ENCODE peak calls at places on chromosomes 4 and X, in four cellular contexts. I is K562, G is breast epithelium, R is vagina. X is an unnamed sample.

GRCh38 chrX:34942496-34942895 is at the start of gene FAM47B:
- DNase-seq in I (no peak), G (no peak), R (no peak), X (no peak)

GRCh38 chrX:42096262-42096939 is 173.0 kb upstream of the CASK start:
- DNase-seq in I (no peak), G (no peak), R (no peak), X (no peak)

GRCh38 chr4:110270492-110271197 is 72.2 kb upstream of the ELOVL6 start:
- DNase-seq in I (no peak), G (no peak), R (no peak), X (no peak)

GRCh38 chr4:79334783-79335182 is 8.9 kb upstream of the NAA11 start:
- DNase-seq in I (no peak), G (no peak), R (no peak), X (no peak)

GRCh38 chr4:19486400-19486799 is 765.3 kb upstream of the SLIT2 start:
- DNase-seq in I (no peak), G (no peak), R (no peak), X (no peak)

GRCh38 chrX:11558972-11559371 is 106.7 kb downstream of the ARHGAP6 start:
- DNase-seq in I (peak; percentile 68), G (no peak), R (no peak), X (no peak)

GRCh38 chr4:39521253-39521908 is 5.9 kb downstream of the UGDH start:
- DNase-seq in I (no peak), G (no peak), R (no peak), X (no peak)

GRCh38 chr4:94419956-94420355 is 31.8 kb upstream of the PDLIM5 start:
- DNase-seq in I (no peak), G (no peak), R (no peak), X (no peak)

GRCh38 chr4:10687526-10687925 is 3.0 kb upstream of the CLNK start:
- DNase-seq in I (no peak), G (no peak), R (no peak), X (no peak)

GRCh38 chr4:17024430-17024829 is 126.0 kb upstream of the LDB2 start:
- DNase-seq in I (no peak), G (no peak), R (no peak), X (no peak)

GRCh38 chrX:332916-333610 is 14.5 kb upstream of the GTPBP6 start:
- DNase-seq in I (no peak), G (no peak), R (no peak), X (peak; percentile 53)

GRCh38 chr4:146585761-146586333 is 52.8 kb upstream of the POU4F2 start:
- DNase-seq in I (no peak), G (no peak), R (no peak), X (no peak)

GRCh38 chr4:81256059-81256635 is 41.1 kb upstream of the PRKG2 start:
- DNase-seq in I (no peak), G (no peak), R (no peak), X (no peak)

GRCh38 chr4:54654753-54655152 is 3.0 kb upstream of the KIT start:
- DNase-seq in I (peak; percentile 23), G (no peak), R (no peak), X (no peak)

GRCh38 chr4:123479944-123480343 is 83.3 kb downstream of the SPRY1 start:
- DNase-seq in I (no peak), G (no peak), R (no peak), X (no peak)

GRCh38 chr4:41590591-41590990 is 52.6 kb downstream of the LIMCH1 start:
- DNase-seq in I (no peak), G (no peak), R (no peak), X (no peak)

GRCh38 chr4:7416745-7417432 is 17.8 kb downstream of the PSAPL1 start:
- DNase-seq in I (no peak), G (peak; percentile 34), R (no peak), X (peak; percentile 12)

DNA sequence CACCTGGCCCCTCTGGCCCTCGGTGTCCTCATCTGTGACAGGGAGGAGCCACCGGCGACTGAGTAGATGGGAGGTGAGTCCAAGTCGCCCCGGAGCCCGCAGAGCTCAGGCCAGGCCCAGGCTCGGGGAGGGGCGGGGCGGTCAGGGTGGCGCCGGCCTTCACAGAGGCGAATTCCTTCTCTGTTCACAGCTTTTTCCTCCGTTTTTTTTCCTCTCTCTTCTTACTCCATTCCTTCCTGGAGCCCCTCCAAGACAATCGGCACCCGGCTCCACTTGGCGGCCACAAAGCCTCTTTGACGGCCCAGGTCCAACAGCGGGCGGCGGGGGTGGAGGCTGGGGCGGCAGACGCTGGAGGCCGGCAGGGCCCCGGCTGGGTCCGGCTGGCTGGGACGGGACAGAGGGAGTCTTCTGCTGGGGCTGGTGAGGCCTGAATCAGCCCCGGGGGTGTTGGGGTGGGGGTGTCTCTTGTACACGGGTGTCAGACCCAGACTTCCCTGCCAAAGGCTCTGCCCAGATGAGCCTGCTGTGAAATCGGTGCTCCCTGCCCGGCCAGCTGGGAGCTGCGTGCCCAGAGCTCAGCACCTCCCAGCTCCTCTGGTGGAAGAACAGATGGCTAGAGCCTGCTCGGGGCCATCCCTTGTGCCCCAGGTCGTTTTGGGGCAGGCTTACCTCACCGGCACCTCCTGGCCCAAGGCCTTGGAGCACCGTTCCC is 22.6 kb downstream of the FGFRL1 start:
- DNase-seq in I (no peak), G (no peak), R (no peak), X (no peak)
- TF ChIP-seq POLR2AphosphoS5 in I (no peak), G (no peak), R (no peak), X (no peak)

GRCh38 chr4:184728858-184729257 is 5.0 kb downstream of the CENPU start:
- DNase-seq in I (no peak), G (no peak), R (no peak), X (no peak)

GRCh38 chr4:184732126-184732525 is 1.8 kb downstream of the CENPU start:
- DNase-seq in I (no peak), G (no peak), R (no peak), X (no peak)

GRCh38 chr4:184731056-184731455 is 2.8 kb downstream of the CENPU start:
- DNase-seq in I (no peak), G (no peak), R (no peak), X (no peak)

GRCh38 chr4:184733654-184734524 is at the start of gene CENPU:
- DNase-seq in I (peak; percentile 100), G (peak; percentile 94), R (peak; percentile 97), X (peak; percentile 97)

DNA sequence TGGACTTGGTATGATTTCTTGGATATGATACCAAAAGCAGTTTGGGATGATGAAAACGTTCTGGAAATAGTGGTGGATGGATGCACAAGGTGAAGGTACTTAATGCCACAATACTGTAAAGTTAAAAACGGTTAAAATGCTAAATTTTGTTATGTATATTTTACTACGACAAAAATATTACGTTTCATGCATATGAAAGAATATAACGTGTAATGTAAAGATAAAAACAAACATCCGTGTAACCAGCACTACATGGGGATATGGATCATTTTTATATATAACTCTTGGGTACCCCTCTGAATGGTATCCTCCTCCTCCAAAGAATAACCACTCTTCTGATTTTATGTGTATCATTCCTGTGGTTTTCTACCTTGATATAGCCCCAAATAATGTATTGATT is 862 bp upstream of the CENPU start:
- DNase-seq in I (no peak), G (no peak), R (no peak), X (no peak)
- H3K4me3 ChIP-seq in I (peak overlapping the region; percentile 78), G (peak overlapping the region; percentile 87), R (peak overlapping the region; percentile 80), X (peak overlapping the region; percentile 48)

GRCh38 chrX:65587616-65588526 is 53.3 kb upstream of the LAS1L start:
- DNase-seq in I (peak; percentile 66), G (peak; percentile 73), R (peak; percentile 88), X (peak; percentile 94)
- TF ChIP-seq POLR2AphosphoS5 in I (no peak), G (no peak), R (peak; percentile 60), X (no peak)

DNA sequence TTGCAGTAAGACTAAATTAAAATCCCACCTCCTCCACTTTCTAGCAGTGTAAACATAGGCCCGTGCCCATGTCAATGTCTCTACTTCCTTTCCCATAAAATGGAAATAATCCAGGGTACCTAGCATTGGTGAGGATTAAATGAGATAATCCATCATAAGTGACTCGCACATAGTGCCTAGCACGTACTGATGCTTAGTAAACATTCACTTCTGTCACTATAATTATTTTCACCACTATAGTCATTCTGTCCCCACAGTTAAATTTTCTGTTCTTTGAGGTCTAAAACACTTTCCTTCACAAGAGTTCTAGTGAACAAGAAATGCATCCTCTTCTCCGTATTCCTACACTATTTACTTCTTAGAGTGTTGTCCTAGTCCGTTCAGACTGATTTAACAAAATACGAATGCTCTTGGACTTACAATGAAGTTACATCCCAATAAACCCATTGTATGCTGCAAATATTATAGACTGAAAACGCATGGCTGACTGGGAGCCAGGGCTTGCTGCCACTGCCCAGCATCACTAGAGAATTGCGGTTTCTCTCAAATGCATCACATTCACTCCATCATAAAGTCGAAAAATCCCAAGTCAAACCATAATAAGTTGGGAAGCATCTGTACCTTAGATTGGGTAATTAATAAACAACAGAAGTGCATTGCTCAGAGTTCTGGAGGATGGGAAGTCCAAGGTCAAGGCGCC is 10.6 kb downstream of the ARAP2 start:
- DNase-seq in I (no peak), G (no peak), R (no peak), X (no peak)
- H3K4me3 ChIP-seq in I (no peak overlapping the region), G (no peak overlapping the region), R (no peak overlapping the region), X (no peak overlapping the region)

GRCh38 chr4:56674984-56675383 is 6.1 kb downstream of the HOPX start:
- DNase-seq in I (no peak), G (no peak), R (no peak), X (no peak)
- TF ChIP-seq POLR2AphosphoS5 in I (no peak), G (no peak), R (no peak), X (no peak)